ENCODE peak calls at places on chromosomes 3 and 15, in nine cellular contexts. One of them, this sample, is unnamed.

GRCh38 chr3:146589899-146590508 is 15.1 kb downstream of the PLSCR5 start:
- DNase-seq in activated CD4-positive, alpha-beta memory T cell treated with anti-CD3 and anti-CD28 coated beads for 36 hours: no peak
- DNase-seq in GM12864: no peak
- DNase-seq in foreskin fibroblast: peak
- DNase-seq in activated CD4-positive, alpha-beta T cell treated with anti-CD3 and anti-CD28 coated beads for 48 hours: peak
- DNase-seq in prostate gland: peak
- DNase-seq in hypothalamus: no peak
- DNase-seq in NCI-H2081: peak
- DNase-seq in kidney epithelial cell: no peak
- DNase-seq in this sample: peak

GRCh38 chr15:101813803-101814534 is 2.0 kb downstream of the OR4F15 start:
- DNase-seq in activated CD4-positive, alpha-beta memory T cell treated with anti-CD3 and anti-CD28 coated beads for 36 hours: no peak
- DNase-seq in GM12864: no peak
- DNase-seq in foreskin fibroblast: peak
- DNase-seq in activated CD4-positive, alpha-beta T cell treated with anti-CD3 and anti-CD28 coated beads for 48 hours: no peak
- DNase-seq in prostate gland: no peak
- DNase-seq in hypothalamus: no peak
- DNase-seq in NCI-H2081: no peak
- DNase-seq in kidney epithelial cell: peak
- DNase-seq in this sample: no peak

GRCh38 chr3:48215466-48215865 is 7.8 kb upstream of the CAMP start:
- DNase-seq in activated CD4-positive, alpha-beta memory T cell treated with anti-CD3 and anti-CD28 coated beads for 36 hours: no peak
- DNase-seq in GM12864: no peak
- DNase-seq in foreskin fibroblast: no peak
- DNase-seq in activated CD4-positive, alpha-beta T cell treated with anti-CD3 and anti-CD28 coated beads for 48 hours: no peak
- DNase-seq in prostate gland: peak
- DNase-seq in hypothalamus: no peak
- DNase-seq in NCI-H2081: no peak
- DNase-seq in kidney epithelial cell: peak
- DNase-seq in this sample: no peak

GRCh38 chr3:138408751-138409161 is 25.7 kb upstream of the ESYT3 start:
- DNase-seq in activated CD4-positive, alpha-beta memory T cell treated with anti-CD3 and anti-CD28 coated beads for 36 hours: no peak
- DNase-seq in GM12864: no peak
- DNase-seq in foreskin fibroblast: peak
- DNase-seq in activated CD4-positive, alpha-beta T cell treated with anti-CD3 and anti-CD28 coated beads for 48 hours: no peak
- DNase-seq in prostate gland: no peak
- DNase-seq in hypothalamus: no peak
- DNase-seq in NCI-H2081: no peak
- DNase-seq in kidney epithelial cell: no peak
- DNase-seq in this sample: no peak

GRCh38 chr15:48582472-48583235 is 62.9 kb downstream of the FBN1 start:
- DNase-seq in activated CD4-positive, alpha-beta memory T cell treated with anti-CD3 and anti-CD28 coated beads for 36 hours: no peak
- DNase-seq in GM12864: no peak
- DNase-seq in foreskin fibroblast: peak
- DNase-seq in activated CD4-positive, alpha-beta T cell treated with anti-CD3 and anti-CD28 coated beads for 48 hours: no peak
- DNase-seq in prostate gland: no peak
- DNase-seq in hypothalamus: no peak
- DNase-seq in NCI-H2081: no peak
- DNase-seq in kidney epithelial cell: no peak
- DNase-seq in this sample: peak

GRCh38 chr3:84965141-84965540 is 6.4 kb downstream of the CADM2 start:
- DNase-seq in activated CD4-positive, alpha-beta memory T cell treated with anti-CD3 and anti-CD28 coated beads for 36 hours: no peak
- DNase-seq in GM12864: no peak
- DNase-seq in foreskin fibroblast: no peak
- DNase-seq in activated CD4-positive, alpha-beta T cell treated with anti-CD3 and anti-CD28 coated beads for 48 hours: no peak
- DNase-seq in prostate gland: no peak
- DNase-seq in hypothalamus: no peak
- DNase-seq in NCI-H2081: peak
- DNase-seq in kidney epithelial cell: no peak
- DNase-seq in this sample: peak

GRCh38 chr15:41561104-41561776 is 2.2 kb downstream of the TYRO3 start:
- DNase-seq in activated CD4-positive, alpha-beta memory T cell treated with anti-CD3 and anti-CD28 coated beads for 36 hours: no peak
- DNase-seq in GM12864: no peak
- DNase-seq in foreskin fibroblast: no peak
- DNase-seq in activated CD4-positive, alpha-beta T cell treated with anti-CD3 and anti-CD28 coated beads for 48 hours: no peak
- DNase-seq in prostate gland: no peak
- DNase-seq in hypothalamus: no peak
- DNase-seq in NCI-H2081: no peak
- DNase-seq in kidney epithelial cell: no peak
- DNase-seq in this sample: peak

GRCh38 chr15:66754789-66755188 is 52.8 kb downstream of the SMAD6 start:
- DNase-seq in activated CD4-positive, alpha-beta memory T cell treated with anti-CD3 and anti-CD28 coated beads for 36 hours: no peak
- DNase-seq in GM12864: no peak
- DNase-seq in foreskin fibroblast: no peak
- DNase-seq in activated CD4-positive, alpha-beta T cell treated with anti-CD3 and anti-CD28 coated beads for 48 hours: no peak
- DNase-seq in prostate gland: no peak
- DNase-seq in hypothalamus: no peak
- DNase-seq in NCI-H2081: no peak
- DNase-seq in kidney epithelial cell: no peak
- DNase-seq in this sample: no peak

GRCh38 chr3:129317014-129317771 is 38.5 kb downstream of the HMCES start:
- DNase-seq in activated CD4-positive, alpha-beta memory T cell treated with anti-CD3 and anti-CD28 coated beads for 36 hours: no peak
- DNase-seq in GM12864: no peak
- DNase-seq in foreskin fibroblast: no peak
- DNase-seq in activated CD4-positive, alpha-beta T cell treated with anti-CD3 and anti-CD28 coated beads for 48 hours: no peak
- DNase-seq in prostate gland: no peak
- DNase-seq in hypothalamus: no peak
- DNase-seq in NCI-H2081: peak
- DNase-seq in kidney epithelial cell: no peak
- DNase-seq in this sample: peak

GRCh38 chr3:150917941-150918340 is 12.7 kb upstream of the MINDY4B start:
- DNase-seq in activated CD4-positive, alpha-beta memory T cell treated with anti-CD3 and anti-CD28 coated beads for 36 hours: no peak
- DNase-seq in GM12864: no peak
- DNase-seq in foreskin fibroblast: no peak
- DNase-seq in activated CD4-positive, alpha-beta T cell treated with anti-CD3 and anti-CD28 coated beads for 48 hours: no peak
- DNase-seq in prostate gland: no peak
- DNase-seq in hypothalamus: no peak
- DNase-seq in NCI-H2081: no peak
- DNase-seq in kidney epithelial cell: no peak
- DNase-seq in this sample: peak

GRCh38 chr15:33113666-33114483 is 80.6 kb downstream of the FMN1 start:
- DNase-seq in activated CD4-positive, alpha-beta memory T cell treated with anti-CD3 and anti-CD28 coated beads for 36 hours: no peak
- DNase-seq in GM12864: no peak
- DNase-seq in foreskin fibroblast: no peak
- DNase-seq in activated CD4-positive, alpha-beta T cell treated with anti-CD3 and anti-CD28 coated beads for 48 hours: no peak
- DNase-seq in prostate gland: no peak
- DNase-seq in hypothalamus: no peak
- DNase-seq in NCI-H2081: no peak
- DNase-seq in kidney epithelial cell: no peak
- DNase-seq in this sample: no peak

GRCh38 chr3:141105828-141106628 is 54.9 kb downstream of the SPSB4 start:
- DNase-seq in activated CD4-positive, alpha-beta memory T cell treated with anti-CD3 and anti-CD28 coated beads for 36 hours: peak
- DNase-seq in GM12864: peak
- DNase-seq in foreskin fibroblast: peak
- DNase-seq in activated CD4-positive, alpha-beta T cell treated with anti-CD3 and anti-CD28 coated beads for 48 hours: peak
- DNase-seq in prostate gland: peak
- DNase-seq in hypothalamus: no peak
- DNase-seq in NCI-H2081: peak
- DNase-seq in kidney epithelial cell: peak
- DNase-seq in this sample: peak

GRCh38 chr3:15391007-15391406 is 36.3 kb downstream of the METTL6 start:
- DNase-seq in activated CD4-positive, alpha-beta memory T cell treated with anti-CD3 and anti-CD28 coated beads for 36 hours: no peak
- DNase-seq in GM12864: no peak
- DNase-seq in foreskin fibroblast: no peak
- DNase-seq in activated CD4-positive, alpha-beta T cell treated with anti-CD3 and anti-CD28 coated beads for 48 hours: no peak
- DNase-seq in prostate gland: no peak
- DNase-seq in hypothalamus: no peak
- DNase-seq in NCI-H2081: no peak
- DNase-seq in kidney epithelial cell: no peak
- DNase-seq in this sample: no peak

GRCh38 chr3:188664795-188665194 is 507.0 kb upstream of the TPRG1 start:
- DNase-seq in activated CD4-positive, alpha-beta memory T cell treated with anti-CD3 and anti-CD28 coated beads for 36 hours: peak
- DNase-seq in GM12864: no peak
- DNase-seq in foreskin fibroblast: no peak
- DNase-seq in activated CD4-positive, alpha-beta T cell treated with anti-CD3 and anti-CD28 coated beads for 48 hours: no peak
- DNase-seq in prostate gland: no peak
- DNase-seq in hypothalamus: no peak
- DNase-seq in NCI-H2081: no peak
- DNase-seq in kidney epithelial cell: no peak
- DNase-seq in this sample: no peak

GRCh38 chr15:32692286-32692685 is 25.5 kb upstream of the GREM1 start:
- DNase-seq in activated CD4-positive, alpha-beta memory T cell treated with anti-CD3 and anti-CD28 coated beads for 36 hours: no peak
- DNase-seq in GM12864: no peak
- DNase-seq in foreskin fibroblast: no peak
- DNase-seq in activated CD4-positive, alpha-beta T cell treated with anti-CD3 and anti-CD28 coated beads for 48 hours: no peak
- DNase-seq in prostate gland: no peak
- DNase-seq in hypothalamus: no peak
- DNase-seq in NCI-H2081: no peak
- DNase-seq in kidney epithelial cell: no peak
- DNase-seq in this sample: no peak

GRCh38 chr3:62567097-62568021 is 194.0 kb upstream of the FEZF2 start:
- DNase-seq in activated CD4-positive, alpha-beta memory T cell treated with anti-CD3 and anti-CD28 coated beads for 36 hours: no peak
- DNase-seq in GM12864: no peak
- DNase-seq in foreskin fibroblast: peak
- DNase-seq in activated CD4-positive, alpha-beta T cell treated with anti-CD3 and anti-CD28 coated beads for 48 hours: no peak
- DNase-seq in prostate gland: no peak
- DNase-seq in hypothalamus: no peak
- DNase-seq in NCI-H2081: no peak
- DNase-seq in kidney epithelial cell: no peak
- DNase-seq in this sample: no peak

GRCh38 chr3:146250449-146251382 is at the start of gene PLSCR4:
- DNase-seq in activated CD4-positive, alpha-beta memory T cell treated with anti-CD3 and anti-CD28 coated beads for 36 hours: peak
- DNase-seq in GM12864: no peak
- DNase-seq in foreskin fibroblast: peak
- DNase-seq in activated CD4-positive, alpha-beta T cell treated with anti-CD3 and anti-CD28 coated beads for 48 hours: peak
- DNase-seq in prostate gland: peak
- DNase-seq in hypothalamus: peak
- DNase-seq in NCI-H2081: peak
- DNase-seq in kidney epithelial cell: no peak
- DNase-seq in this sample: peak

GRCh38 chr3:162764672-162765071 is 1268.1 kb downstream of the OTOL1 start:
- DNase-seq in activated CD4-positive, alpha-beta memory T cell treated with anti-CD3 and anti-CD28 coated beads for 36 hours: no peak
- DNase-seq in GM12864: no peak
- DNase-seq in foreskin fibroblast: no peak
- DNase-seq in activated CD4-positive, alpha-beta T cell treated with anti-CD3 and anti-CD28 coated beads for 48 hours: no peak
- DNase-seq in prostate gland: no peak
- DNase-seq in hypothalamus: no peak
- DNase-seq in NCI-H2081: no peak
- DNase-seq in kidney epithelial cell: peak
- DNase-seq in this sample: no peak

GRCh38 chr15:97909291-97909891 is 51.1 kb upstream of the ARRDC4 start:
- DNase-seq in activated CD4-positive, alpha-beta memory T cell treated with anti-CD3 and anti-CD28 coated beads for 36 hours: peak
- DNase-seq in GM12864: peak
- DNase-seq in foreskin fibroblast: peak
- DNase-seq in activated CD4-positive, alpha-beta T cell treated with anti-CD3 and anti-CD28 coated beads for 48 hours: peak
- DNase-seq in prostate gland: peak
- DNase-seq in hypothalamus: no peak
- DNase-seq in NCI-H2081: peak
- DNase-seq in kidney epithelial cell: peak
- DNase-seq in this sample: peak

GRCh38 chr3:159806412-159806811 is 182.2 kb upstream of the IL12A start:
- DNase-seq in activated CD4-positive, alpha-beta memory T cell treated with anti-CD3 and anti-CD28 coated beads for 36 hours: no peak
- DNase-seq in GM12864: no peak
- DNase-seq in foreskin fibroblast: peak
- DNase-seq in activated CD4-positive, alpha-beta T cell treated with anti-CD3 and anti-CD28 coated beads for 48 hours: no peak
- DNase-seq in prostate gland: no peak
- DNase-seq in hypothalamus: no peak
- DNase-seq in NCI-H2081: no peak
- DNase-seq in kidney epithelial cell: no peak
- DNase-seq in this sample: no peak

GRCh38 chr15:85171736-85172135 is 190.1 kb downstream of the PDE8A start:
- DNase-seq in activated CD4-positive, alpha-beta memory T cell treated with anti-CD3 and anti-CD28 coated beads for 36 hours: no peak
- DNase-seq in GM12864: no peak
- DNase-seq in foreskin fibroblast: no peak
- DNase-seq in activated CD4-positive, alpha-beta T cell treated with anti-CD3 and anti-CD28 coated beads for 48 hours: no peak
- DNase-seq in prostate gland: no peak
- DNase-seq in hypothalamus: no peak
- DNase-seq in NCI-H2081: no peak
- DNase-seq in kidney epithelial cell: no peak
- DNase-seq in this sample: no peak

GRCh38 chr3:120640231-120640630 is 41.8 kb downstream of the HGD start:
- DNase-seq in activated CD4-positive, alpha-beta memory T cell treated with anti-CD3 and anti-CD28 coated beads for 36 hours: no peak
- DNase-seq in GM12864: no peak
- DNase-seq in foreskin fibroblast: no peak
- DNase-seq in activated CD4-positive, alpha-beta T cell treated with anti-CD3 and anti-CD28 coated beads for 48 hours: no peak
- DNase-seq in prostate gland: no peak
- DNase-seq in hypothalamus: no peak
- DNase-seq in NCI-H2081: no peak
- DNase-seq in kidney epithelial cell: no peak
- DNase-seq in this sample: no peak

GRCh38 chr3:27910456-27910855 is 188.3 kb upstream of the EOMES start:
- DNase-seq in activated CD4-positive, alpha-beta memory T cell treated with anti-CD3 and anti-CD28 coated beads for 36 hours: no peak
- DNase-seq in GM12864: no peak
- DNase-seq in foreskin fibroblast: no peak
- DNase-seq in activated CD4-positive, alpha-beta T cell treated with anti-CD3 and anti-CD28 coated beads for 48 hours: no peak
- DNase-seq in prostate gland: no peak
- DNase-seq in hypothalamus: no peak
- DNase-seq in NCI-H2081: no peak
- DNase-seq in kidney epithelial cell: no peak
- DNase-seq in this sample: no peak

GRCh38 chr15:63439536-63440264 is 58.1 kb upstream of the CA12 start:
- DNase-seq in activated CD4-positive, alpha-beta memory T cell treated with anti-CD3 and anti-CD28 coated beads for 36 hours: peak
- DNase-seq in GM12864: no peak
- DNase-seq in foreskin fibroblast: peak
- DNase-seq in activated CD4-positive, alpha-beta T cell treated with anti-CD3 and anti-CD28 coated beads for 48 hours: peak
- DNase-seq in prostate gland: no peak
- DNase-seq in hypothalamus: no peak
- DNase-seq in NCI-H2081: peak
- DNase-seq in kidney epithelial cell: peak
- DNase-seq in this sample: no peak

GRCh38 chr3:44825264-44825925 is 36.3 kb upstream of the TMEM42 start:
- DNase-seq in activated CD4-positive, alpha-beta memory T cell treated with anti-CD3 and anti-CD28 coated beads for 36 hours: no peak
- DNase-seq in GM12864: no peak
- DNase-seq in foreskin fibroblast: peak
- DNase-seq in activated CD4-positive, alpha-beta T cell treated with anti-CD3 and anti-CD28 coated beads for 48 hours: no peak
- DNase-seq in prostate gland: no peak
- DNase-seq in hypothalamus: no peak
- DNase-seq in NCI-H2081: no peak
- DNase-seq in kidney epithelial cell: peak
- DNase-seq in this sample: peak

GRCh38 chr3:62103531-62103930 is 269.8 kb downstream of the FEZF2 start:
- DNase-seq in activated CD4-positive, alpha-beta memory T cell treated with anti-CD3 and anti-CD28 coated beads for 36 hours: no peak
- DNase-seq in GM12864: no peak
- DNase-seq in foreskin fibroblast: no peak
- DNase-seq in activated CD4-positive, alpha-beta T cell treated with anti-CD3 and anti-CD28 coated beads for 48 hours: no peak
- DNase-seq in prostate gland: no peak
- DNase-seq in hypothalamus: no peak
- DNase-seq in NCI-H2081: no peak
- DNase-seq in kidney epithelial cell: no peak
- DNase-seq in this sample: no peak